ENCODE peak calls at places on chromosome 17, in nine cellular contexts. One of them, this sample, is unnamed.

GRCh38 chr17:60781880-60782412 is 104.3 kb downstream of the BCAS3 start:
- DNase-seq in Peyer's patch: no peak
- DNase-seq in cardiac muscle cell: no peak
- DNase-seq in transverse colon: no peak
- DNase-seq in SJSA1: no peak
- DNase-seq in left lung: no peak
- DNase-seq in heart right ventricle: no peak
- DNase-seq in CD4-positive, alpha-beta T cell: no peak
- DNase-seq in dorsolateral prefrontal cortex: no peak
- DNase-seq in this sample: no peak

GRCh38 chr17:74862108-74862901 is 2.6 kb upstream of the GRIN2C start:
- DNase-seq in Peyer's patch: peak; percentile 71
- DNase-seq in cardiac muscle cell: peak; percentile 85
- DNase-seq in transverse colon: peak; percentile 60
- DNase-seq in SJSA1: no peak
- DNase-seq in left lung: peak; percentile 66
- DNase-seq in heart right ventricle: peak; percentile 76
- DNase-seq in CD4-positive, alpha-beta T cell: peak; percentile 65
- DNase-seq in dorsolateral prefrontal cortex: peak; percentile 55
- DNase-seq in this sample: peak; percentile 72

GRCh38 chr17:7307686-7308624 is 527 bp downstream of the EIF5A start:
- DNase-seq in Peyer's patch: peak; percentile 79
- DNase-seq in cardiac muscle cell: peak; percentile 59
- DNase-seq in transverse colon: peak; percentile 60
- DNase-seq in SJSA1: no peak
- DNase-seq in left lung: peak; percentile 64
- DNase-seq in heart right ventricle: peak; percentile 64
- DNase-seq in CD4-positive, alpha-beta T cell: peak; percentile 55
- DNase-seq in dorsolateral prefrontal cortex: no peak
- DNase-seq in this sample: peak; percentile 40

GRCh38 chr17:53979991-53980390 is 157.3 kb downstream of the KIF2B start:
- DNase-seq in Peyer's patch: no peak
- DNase-seq in cardiac muscle cell: no peak
- DNase-seq in transverse colon: no peak
- DNase-seq in SJSA1: no peak
- DNase-seq in left lung: no peak
- DNase-seq in heart right ventricle: no peak
- DNase-seq in CD4-positive, alpha-beta T cell: no peak
- DNase-seq in dorsolateral prefrontal cortex: no peak
- DNase-seq in this sample: no peak

GRCh38 chr17:77670125-77670524 is 288.4 kb upstream of the TNRC6C start:
- DNase-seq in Peyer's patch: no peak
- DNase-seq in cardiac muscle cell: no peak
- DNase-seq in transverse colon: no peak
- DNase-seq in SJSA1: no peak
- DNase-seq in left lung: no peak
- DNase-seq in heart right ventricle: no peak
- DNase-seq in CD4-positive, alpha-beta T cell: no peak
- DNase-seq in dorsolateral prefrontal cortex: no peak
- DNase-seq in this sample: no peak

GRCh38 chr17:297758-298157 is 54.8 kb downstream of the RPH3AL start:
- DNase-seq in Peyer's patch: no peak
- DNase-seq in cardiac muscle cell: no peak
- DNase-seq in transverse colon: no peak
- DNase-seq in SJSA1: no peak
- DNase-seq in left lung: peak; percentile 19
- DNase-seq in heart right ventricle: no peak
- DNase-seq in CD4-positive, alpha-beta T cell: no peak
- DNase-seq in dorsolateral prefrontal cortex: peak; percentile 6
- DNase-seq in this sample: no peak

GRCh38 chr17:9676742-9677387 is 31.5 kb downstream of the USP43 start:
- DNase-seq in Peyer's patch: no peak
- DNase-seq in cardiac muscle cell: no peak
- DNase-seq in transverse colon: no peak
- DNase-seq in SJSA1: peak; percentile 53
- DNase-seq in left lung: no peak
- DNase-seq in heart right ventricle: no peak
- DNase-seq in CD4-positive, alpha-beta T cell: no peak
- DNase-seq in dorsolateral prefrontal cortex: no peak
- DNase-seq in this sample: peak; percentile 8

GRCh38 chr17:66787914-66788313 is 47.0 kb upstream of the CACNG5 start:
- DNase-seq in Peyer's patch: no peak
- DNase-seq in cardiac muscle cell: no peak
- DNase-seq in transverse colon: no peak
- DNase-seq in SJSA1: no peak
- DNase-seq in left lung: no peak
- DNase-seq in heart right ventricle: no peak
- DNase-seq in CD4-positive, alpha-beta T cell: no peak
- DNase-seq in dorsolateral prefrontal cortex: no peak
- DNase-seq in this sample: no peak

GRCh38 chr17:2123467-2124251 is 68.8 kb downstream of the HIC1 start:
- DNase-seq in Peyer's patch: no peak
- DNase-seq in cardiac muscle cell: no peak
- DNase-seq in transverse colon: peak; percentile 44
- DNase-seq in SJSA1: peak; percentile 68
- DNase-seq in left lung: no peak
- DNase-seq in heart right ventricle: no peak
- DNase-seq in CD4-positive, alpha-beta T cell: no peak
- DNase-seq in dorsolateral prefrontal cortex: no peak
- DNase-seq in this sample: peak; percentile 39

GRCh38 chr17:80559688-80560290 is 15.2 kb downstream of the RPTOR start:
- DNase-seq in Peyer's patch: no peak
- DNase-seq in cardiac muscle cell: no peak
- DNase-seq in transverse colon: no peak
- DNase-seq in SJSA1: no peak
- DNase-seq in left lung: no peak
- DNase-seq in heart right ventricle: no peak
- DNase-seq in CD4-positive, alpha-beta T cell: no peak
- DNase-seq in dorsolateral prefrontal cortex: no peak
- DNase-seq in this sample: no peak

GRCh38 chr17:81365148-81365600 is 30.1 kb upstream of the BAHCC1 start:
- DNase-seq in Peyer's patch: peak; percentile 86
- DNase-seq in cardiac muscle cell: peak; percentile 81
- DNase-seq in transverse colon: peak; percentile 77
- DNase-seq in SJSA1: no peak
- DNase-seq in left lung: peak; percentile 80
- DNase-seq in heart right ventricle: no peak
- DNase-seq in CD4-positive, alpha-beta T cell: no peak
- DNase-seq in dorsolateral prefrontal cortex: no peak
- DNase-seq in this sample: peak; percentile 83

GRCh38 chr17:77287432-77288068 is 146.8 kb downstream of the SEC14L1 start:
- DNase-seq in Peyer's patch: peak; percentile 82
- DNase-seq in cardiac muscle cell: peak; percentile 84
- DNase-seq in transverse colon: peak; percentile 70
- DNase-seq in SJSA1: peak; percentile 83
- DNase-seq in left lung: no peak
- DNase-seq in heart right ventricle: peak; percentile 54
- DNase-seq in CD4-positive, alpha-beta T cell: no peak
- DNase-seq in dorsolateral prefrontal cortex: no peak
- DNase-seq in this sample: peak; percentile 94

GRCh38 chr17:73304971-73305786 is 6.6 kb downstream of the CDC42EP4 start:
- DNase-seq in Peyer's patch: peak; percentile 71
- DNase-seq in cardiac muscle cell: peak; percentile 68
- DNase-seq in transverse colon: peak; percentile 65
- DNase-seq in SJSA1: peak; percentile 99
- DNase-seq in left lung: peak; percentile 54
- DNase-seq in heart right ventricle: peak; percentile 71
- DNase-seq in CD4-positive, alpha-beta T cell: no peak
- DNase-seq in dorsolateral prefrontal cortex: no peak
- DNase-seq in this sample: peak; percentile 75

GRCh38 chr17:16286009-16286946 is 67.0 kb downstream of the CENPV start:
- DNase-seq in Peyer's patch: peak; percentile 88
- DNase-seq in cardiac muscle cell: peak; percentile 88
- DNase-seq in transverse colon: peak; percentile 92
- DNase-seq in SJSA1: peak; percentile 92
- DNase-seq in left lung: peak; percentile 88
- DNase-seq in heart right ventricle: peak; percentile 69
- DNase-seq in CD4-positive, alpha-beta T cell: peak; percentile 68
- DNase-seq in dorsolateral prefrontal cortex: no peak
- DNase-seq in this sample: peak; percentile 99
- H3K27ac ChIP-seq in Peyer's patch: peak overlapping the region; percentile 85
- H3K27ac ChIP-seq in cardiac muscle cell: peak overlapping the region; percentile 96
- H3K27ac ChIP-seq in transverse colon: peak overlapping the region; percentile 89
- H3K27ac ChIP-seq in SJSA1: peak overlapping the region; percentile 98
- H3K27ac ChIP-seq in left lung: peak overlapping the region; percentile 97
- H3K27ac ChIP-seq in heart right ventricle: peak overlapping the region; percentile 81
- H3K27ac ChIP-seq in CD4-positive, alpha-beta T cell: peak overlapping the region; percentile 81
- H3K27ac ChIP-seq in dorsolateral prefrontal cortex: peak overlapping the region; percentile 59
- H3K27ac ChIP-seq in this sample: peak overlapping the region; percentile 93

GRCh38 chr17:78875331-78875730 is 27.7 kb downstream of the CEP295NL start:
- DNase-seq in Peyer's patch: no peak
- DNase-seq in cardiac muscle cell: no peak
- DNase-seq in transverse colon: no peak
- DNase-seq in SJSA1: no peak
- DNase-seq in left lung: no peak
- DNase-seq in heart right ventricle: no peak
- DNase-seq in CD4-positive, alpha-beta T cell: no peak
- DNase-seq in dorsolateral prefrontal cortex: no peak
- DNase-seq in this sample: no peak
- H3K27ac ChIP-seq in Peyer's patch: no peak overlapping the region
- H3K27ac ChIP-seq in cardiac muscle cell: no peak overlapping the region
- H3K27ac ChIP-seq in transverse colon: peak overlapping the region; percentile 68
- H3K27ac ChIP-seq in SJSA1: peak overlapping the region; percentile 61
- H3K27ac ChIP-seq in left lung: peak overlapping the region; percentile 68
- H3K27ac ChIP-seq in heart right ventricle: peak overlapping the region; percentile 63
- H3K27ac ChIP-seq in CD4-positive, alpha-beta T cell: no peak overlapping the region
- H3K27ac ChIP-seq in dorsolateral prefrontal cortex: peak overlapping the region; percentile 96
- H3K27ac ChIP-seq in this sample: no peak overlapping the region

GRCh38 chr17:4520881-4521600 is 22.4 kb downstream of the SPNS2 start:
- DNase-seq in Peyer's patch: no peak
- DNase-seq in cardiac muscle cell: no peak
- DNase-seq in transverse colon: peak; percentile 36
- DNase-seq in SJSA1: no peak
- DNase-seq in left lung: peak; percentile 80
- DNase-seq in heart right ventricle: no peak
- DNase-seq in CD4-positive, alpha-beta T cell: no peak
- DNase-seq in dorsolateral prefrontal cortex: no peak
- DNase-seq in this sample: no peak

GRCh38 chr17:4522661-4523060 is 24.0 kb downstream of the SPNS2 start:
- DNase-seq in Peyer's patch: no peak
- DNase-seq in cardiac muscle cell: no peak
- DNase-seq in transverse colon: no peak
- DNase-seq in SJSA1: no peak
- DNase-seq in left lung: no peak
- DNase-seq in heart right ventricle: no peak
- DNase-seq in CD4-positive, alpha-beta T cell: no peak
- DNase-seq in dorsolateral prefrontal cortex: no peak
- DNase-seq in this sample: no peak

GRCh38 chr17:4518901-4519300 is 20.2 kb downstream of the SPNS2 start:
- DNase-seq in Peyer's patch: no peak
- DNase-seq in cardiac muscle cell: no peak
- DNase-seq in transverse colon: no peak
- DNase-seq in SJSA1: no peak
- DNase-seq in left lung: no peak
- DNase-seq in heart right ventricle: no peak
- DNase-seq in CD4-positive, alpha-beta T cell: no peak
- DNase-seq in dorsolateral prefrontal cortex: no peak
- DNase-seq in this sample: no peak

GRCh38 chr17:4519361-4519788 is 20.7 kb downstream of the SPNS2 start:
- DNase-seq in Peyer's patch: no peak
- DNase-seq in cardiac muscle cell: no peak
- DNase-seq in transverse colon: no peak
- DNase-seq in SJSA1: no peak
- DNase-seq in left lung: peak; percentile 77
- DNase-seq in heart right ventricle: peak; percentile 84
- DNase-seq in CD4-positive, alpha-beta T cell: no peak
- DNase-seq in dorsolateral prefrontal cortex: no peak
- DNase-seq in this sample: no peak

DNA sequence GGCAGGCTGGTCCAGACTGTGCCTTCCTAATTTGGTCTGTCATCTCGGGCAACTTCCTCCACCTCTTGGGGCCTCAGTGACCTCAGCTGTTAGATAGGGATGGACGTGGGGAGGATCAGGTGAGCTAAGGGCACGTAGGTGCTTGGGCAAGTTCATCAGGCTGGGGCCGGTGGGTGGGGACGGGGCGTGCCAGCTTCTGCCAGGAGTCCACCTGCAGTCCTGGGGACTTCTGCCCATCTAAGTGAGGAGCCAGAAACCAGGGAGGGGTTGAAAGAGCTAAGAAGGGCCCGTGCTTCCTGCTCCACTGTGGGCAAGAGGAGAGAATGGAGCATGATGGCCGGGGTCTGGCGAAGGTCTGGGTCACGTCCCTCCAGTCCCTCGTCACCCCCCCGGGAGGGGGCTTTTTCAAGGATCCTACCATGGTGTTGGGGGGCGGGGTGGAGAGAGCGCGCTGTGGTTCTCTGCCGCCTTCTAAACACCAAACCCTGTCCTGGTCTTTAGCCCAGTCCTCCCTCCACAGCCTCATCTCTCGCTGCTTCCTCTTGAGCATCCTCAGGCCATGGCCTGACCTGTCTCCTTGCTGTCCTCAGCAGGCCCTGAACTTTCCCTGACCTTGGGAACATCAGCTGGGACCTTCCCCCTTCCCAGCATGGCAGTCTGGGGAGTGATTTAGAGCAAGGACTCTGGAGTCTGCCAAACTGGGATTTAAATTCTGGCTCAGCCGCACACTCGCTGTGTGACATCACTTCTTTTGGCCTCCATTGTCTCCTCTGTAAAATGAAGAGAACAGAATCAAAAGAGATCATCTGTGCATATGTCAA is 21.6 kb downstream of the SPNS2 start:
- DNase-seq in Peyer's patch: no peak
- DNase-seq in cardiac muscle cell: no peak
- DNase-seq in transverse colon: no peak
- DNase-seq in SJSA1: no peak
- DNase-seq in left lung: no peak
- DNase-seq in heart right ventricle: no peak
- DNase-seq in CD4-positive, alpha-beta T cell: no peak
- DNase-seq in dorsolateral prefrontal cortex: no peak
- DNase-seq in this sample: no peak
- H3K27ac ChIP-seq in Peyer's patch: peak overlapping the region; percentile 46
- H3K27ac ChIP-seq in cardiac muscle cell: no peak overlapping the region
- H3K27ac ChIP-seq in transverse colon: peak overlapping the region; percentile 46
- H3K27ac ChIP-seq in SJSA1: no peak overlapping the region
- H3K27ac ChIP-seq in left lung: peak overlapping the region; percentile 71
- H3K27ac ChIP-seq in heart right ventricle: peak overlapping the region; percentile 96
- H3K27ac ChIP-seq in CD4-positive, alpha-beta T cell: no peak overlapping the region
- H3K27ac ChIP-seq in dorsolateral prefrontal cortex: peak overlapping the region; percentile 87
- H3K27ac ChIP-seq in this sample: no peak overlapping the region

DNA sequence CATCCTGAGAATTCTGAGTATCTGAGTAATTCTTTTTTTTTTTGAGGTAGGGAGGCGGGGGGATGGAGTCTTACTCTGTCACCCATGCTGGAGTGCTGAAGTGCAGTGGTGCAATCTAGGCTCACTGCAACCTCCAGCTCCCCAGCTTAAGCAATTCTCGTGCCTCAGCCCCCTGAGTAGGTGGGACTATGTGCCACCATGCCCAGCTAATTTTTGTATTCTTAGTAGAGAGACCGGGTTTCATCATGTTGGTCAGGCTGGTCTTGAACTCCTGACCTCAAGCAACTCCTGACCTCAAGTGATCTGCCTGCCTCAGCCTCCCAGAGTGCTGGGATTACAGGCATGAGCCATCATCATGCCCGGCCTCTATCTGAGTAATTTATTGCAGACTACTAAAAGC is 19.3 kb downstream of the KPNB1 start:
- DNase-seq in Peyer's patch: no peak
- DNase-seq in cardiac muscle cell: no peak
- DNase-seq in transverse colon: no peak
- DNase-seq in SJSA1: no peak
- DNase-seq in left lung: no peak
- DNase-seq in heart right ventricle: no peak
- DNase-seq in CD4-positive, alpha-beta T cell: no peak
- DNase-seq in dorsolateral prefrontal cortex: no peak
- DNase-seq in this sample: no peak
- H3K27ac ChIP-seq in Peyer's patch: no peak overlapping the region
- H3K27ac ChIP-seq in cardiac muscle cell: no peak overlapping the region
- H3K27ac ChIP-seq in transverse colon: no peak overlapping the region
- H3K27ac ChIP-seq in SJSA1: no peak overlapping the region
- H3K27ac ChIP-seq in left lung: peak overlapping the region; percentile 75
- H3K27ac ChIP-seq in heart right ventricle: no peak overlapping the region
- H3K27ac ChIP-seq in CD4-positive, alpha-beta T cell: no peak overlapping the region
- H3K27ac ChIP-seq in dorsolateral prefrontal cortex: no peak overlapping the region
- H3K27ac ChIP-seq in this sample: no peak overlapping the region